ENCODE peak calls at places on chromosomes 5 and 9, in seven cellular contexts. C is tibial artery, J is AG04450, A is stomach, T is fibroblast of pulmonary artery, F is AG04449, Z is astrocyte of the spinal cord. S is an unnamed sample.

GRCh38 chr5:146796911-146797310 is 81.6 kb downstream of the PPP2R2B start:
- DNase-seq in C (no peak), J (no peak), A (no peak), T (no peak), F (no peak), Z (no peak), S (no peak)

GRCh38 chr9:91192379-91192775 is 169.3 kb downstream of the AUH start:
- DNase-seq in C (no peak), J (no peak), A (no peak), T (no peak), F (no peak), Z (no peak), S (no peak)

GRCh38 chr5:170974487-170974886 is 112.7 kb downstream of the RANBP17 start:
- DNase-seq in C (no peak), J (no peak), A (no peak), T (no peak), F (no peak), Z (no peak), S (no peak)

GRCh38 chr9:114377046-114377445 is 10.7 kb downstream of the AKNA start:
- DNase-seq in C (no peak), J (no peak), A (no peak), T (no peak), F (no peak), Z (no peak), S (no peak)

GRCh38 chr5:79420248-79420647 is 93.7 kb downstream of the HOMER1 start:
- DNase-seq in C (no peak), J (no peak), A (no peak), T (no peak), F (no peak), Z (no peak), S (no peak)

GRCh38 chr9:98599566-98599965 is 109.2 kb downstream of the GABBR2 start:
- DNase-seq in C (no peak), J (no peak), A (no peak), T (no peak), F (no peak), Z (no peak), S (no peak)

GRCh38 chr9:95017661-95018060 is 291.2 kb downstream of the AOPEP start:
- DNase-seq in C (no peak), J (no peak), A (no peak), T (no peak), F (no peak), Z (no peak), S (no peak)

GRCh38 chr9:91427873-91428272 is 4.2 kb upstream of the NFIL3 start:
- DNase-seq in C (no peak), J (no peak), A (no peak), T (peak), F (no peak), Z (peak), S (peak)

GRCh38 chr5:22372376-22372775 is 480.8 kb downstream of the CDH12 start:
- DNase-seq in C (no peak), J (peak), A (no peak), T (peak), F (no peak), Z (peak), S (no peak)

GRCh38 chr9:85347541-85347940 is 394.2 kb downstream of the AGTPBP1 start:
- DNase-seq in C (no peak), J (no peak), A (no peak), T (no peak), F (no peak), Z (no peak), S (no peak)

GRCh38 chr5:138905541-138905940 is 30.4 kb upstream of the LRRTM2 start:
- DNase-seq in C (no peak), J (peak), A (no peak), T (peak), F (peak), Z (peak), S (no peak)

GRCh38 chr5:35430381-35431162 is 187.1 kb upstream of the SPEF2 start:
- DNase-seq in C (no peak), J (no peak), A (no peak), T (no peak), F (no peak), Z (no peak), S (no peak)

GRCh38 chr5:68344447-68345111 is 129.0 kb downstream of the PIK3R1 start:
- DNase-seq in C (no peak), J (no peak), A (no peak), T (peak), F (no peak), Z (peak), S (no peak)

GRCh38 chr9:121271368-121272351 is 3.7 kb downstream of the GSN start:
- DNase-seq in C (peak), J (no peak), A (no peak), T (peak), F (peak), Z (peak), S (peak)

GRCh38 chr5:34022131-34022705 is 14.4 kb upstream of the AMACR start:
- DNase-seq in C (no peak), J (no peak), A (no peak), T (peak), F (no peak), Z (peak), S (no peak)

GRCh38 chr5:148376198-148376597 is 7.6 kb upstream of the FBXO38 start:
- DNase-seq in C (no peak), J (no peak), A (no peak), T (no peak), F (no peak), Z (no peak), S (no peak)

GRCh38 chr9:91891915-91892314 is 58.1 kb downstream of the ROR2 start:
- DNase-seq in C (no peak), J (no peak), A (no peak), T (no peak), F (no peak), Z (no peak), S (no peak)

GRCh38 chr9:89655990-89656657 is 51.3 kb downstream of the GADD45G start:
- DNase-seq in C (no peak), J (no peak), A (no peak), T (no peak), F (no peak), Z (no peak), S (no peak)

GRCh38 chr5:67693956-67694564 is 497.5 kb upstream of the CD180 start:
- DNase-seq in C (peak), J (no peak), A (peak), T (peak), F (no peak), Z (peak), S (no peak)

GRCh38 chr5:28301676-28302075 is 1263.3 kb upstream of the CDH9 start:
- DNase-seq in C (no peak), J (no peak), A (no peak), T (peak), F (no peak), Z (peak), S (peak)

GRCh38 chr5:145479862-145480261 is 355.3 kb downstream of the PRELID2 start:
- DNase-seq in C (no peak), J (no peak), A (no peak), T (peak), F (no peak), Z (no peak), S (no peak)

GRCh38 chr5:168477060-168477459 is 9.2 kb upstream of the RARS1 start:
- DNase-seq in C (no peak), J (peak), A (no peak), T (peak), F (no peak), Z (peak), S (peak)

GRCh38 chr5:134524826-134525686 is at the start of gene JADE2:
- DNase-seq in C (peak), J (no peak), A (peak), T (peak), F (no peak), Z (peak), S (no peak)
- TF ChIP-seq CTCF in C (no peak), J (no peak), A (no peak), T (peak), F (peak), Z (peak), S (no peak)

GRCh38 chr5:177600458-177601018 is 606 bp downstream of the B4GALT7 start:
- DNase-seq in C (no peak), J (no peak), A (no peak), T (peak), F (no peak), Z (peak), S (no peak)
- H3K4me3 ChIP-seq in C (peak), J (peak), A (peak), T (peak), F (peak), Z (peak), S (peak)

GRCh38 chr9:133700861-133701320 is 37.3 kb downstream of the SARDH start:
- DNase-seq in C (no peak), J (no peak), A (no peak), T (peak), F (no peak), Z (peak), S (no peak)

GRCh38 chr9:133703571-133704399 is 34.4 kb downstream of the SARDH start:
- DNase-seq in C (no peak), J (no peak), A (no peak), T (no peak), F (no peak), Z (no peak), S (no peak)

GRCh38 chr9:133702798-133703570 is 35.2 kb downstream of the SARDH start:
- DNase-seq in C (no peak), J (no peak), A (no peak), T (no peak), F (no peak), Z (no peak), S (no peak)

GRCh38 chr9:133701321-133701980 is 36.7 kb downstream of the SARDH start:
- DNase-seq in C (no peak), J (no peak), A (no peak), T (no peak), F (no peak), Z (no peak), S (no peak)

DNA sequence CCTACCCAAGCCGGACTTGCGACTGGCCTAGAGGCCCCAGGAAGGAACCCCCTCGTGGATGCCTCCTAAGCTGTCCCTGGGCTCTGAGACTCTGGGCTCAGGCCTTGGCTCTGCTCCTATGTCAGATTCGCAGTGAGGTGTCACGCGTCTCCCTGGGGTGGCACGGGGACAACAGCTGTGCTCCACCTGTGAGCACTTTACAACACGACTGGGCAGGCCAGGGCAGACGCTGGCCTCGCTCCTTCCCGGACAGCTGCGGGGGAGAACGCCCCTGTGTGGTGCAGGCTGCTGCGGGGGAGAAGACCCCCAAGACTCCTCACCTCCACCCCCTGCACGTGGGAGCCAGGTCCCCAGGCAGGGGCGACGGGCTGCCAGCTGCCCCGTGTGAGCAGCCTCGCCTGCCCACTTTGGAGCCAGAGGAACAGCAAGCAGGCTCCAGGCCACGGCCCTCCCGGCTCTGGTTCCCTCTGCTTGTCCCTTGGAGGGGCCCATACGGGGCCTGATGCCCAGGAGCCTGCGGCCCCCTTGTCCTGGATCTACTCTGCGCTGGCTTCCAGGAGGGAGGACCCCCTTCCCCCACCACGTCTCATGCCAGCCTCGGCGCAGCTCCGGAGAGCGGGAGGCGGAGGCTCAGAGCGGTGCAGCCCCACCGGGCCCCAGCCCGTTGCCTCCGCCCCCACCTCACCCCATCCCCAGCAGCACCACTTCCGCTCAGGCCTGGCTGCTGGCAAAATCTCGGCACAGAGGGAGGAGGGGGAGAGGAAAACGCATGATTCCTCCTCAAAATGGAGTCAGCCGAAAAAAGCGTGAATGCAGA is 36.0 kb downstream of the SARDH start:
- DNase-seq in C (no peak), J (no peak), A (no peak), T (peak), F (no peak), Z (no peak), S (no peak)
- TF ChIP-seq CTCF in C (no peak), J (no peak), A (no peak), T (no peak), F (no peak), Z (no peak), S (no peak)

GRCh38 chr5:115815006-115815692 is 1.3 kb downstream of the CDO1 start:
- DNase-seq in C (no peak), J (no peak), A (no peak), T (no peak), F (no peak), Z (peak), S (no peak)
- H3K4me3 ChIP-seq in C (peak), J (no peak), A (peak), T (peak), F (peak), Z (peak), S (peak)

GRCh38 chr5:130549884-130550552 is 615.0 kb downstream of the HINT1 start:
- DNase-seq in C (no peak), J (no peak), A (no peak), T (peak), F (no peak), Z (peak), S (peak)

GRCh38 chr5:130550553-130550940 is 614.5 kb downstream of the HINT1 start:
- DNase-seq in C (no peak), J (no peak), A (no peak), T (no peak), F (no peak), Z (no peak), S (no peak)

GRCh38 chr5:130555429-130555828 is 609.6 kb downstream of the HINT1 start:
- DNase-seq in C (no peak), J (no peak), A (no peak), T (no peak), F (no peak), Z (no peak), S (no peak)
- TF ChIP-seq CTCF in C (no peak), J (no peak), A (no peak), T (no peak), F (no peak), Z (no peak), S (no peak)

GRCh38 chr9:14351206-14351605 is 37.3 kb upstream of the NFIB start:
- DNase-seq in C (no peak), J (no peak), A (no peak), T (no peak), F (no peak), Z (no peak), S (no peak)

GRCh38 chr9:14349141-14349817 is 35.3 kb upstream of the NFIB start:
- DNase-seq in C (no peak), J (no peak), A (no peak), T (peak), F (no peak), Z (peak), S (no peak)

GRCh38 chr9:14350766-14351165 is 36.8 kb upstream of the NFIB start:
- DNase-seq in C (peak), J (no peak), A (no peak), T (peak), F (no peak), Z (no peak), S (no peak)

GRCh38 chr9:14348241-14349140 is 34.5 kb upstream of the NFIB start:
- DNase-seq in C (no peak), J (no peak), A (no peak), T (peak), F (no peak), Z (peak), S (no peak)

GRCh38 chr9:14349818-14350333 is 35.9 kb upstream of the NFIB start:
- DNase-seq in C (no peak), J (no peak), A (no peak), T (no peak), F (no peak), Z (peak), S (no peak)
- H3K4me3 ChIP-seq in C (peak), J (no peak), A (peak), T (peak), F (no peak), Z (no peak), S (peak)

GRCh38 chr5:52620315-52620714 is 167.4 kb upstream of the ITGA1 start:
- DNase-seq in C (no peak), J (no peak), A (no peak), T (no peak), F (no peak), Z (no peak), S (no peak)
- TF ChIP-seq CTCF in C (no peak), J (no peak), A (no peak), T (no peak), F (no peak), Z (no peak), S (no peak)

DNA sequence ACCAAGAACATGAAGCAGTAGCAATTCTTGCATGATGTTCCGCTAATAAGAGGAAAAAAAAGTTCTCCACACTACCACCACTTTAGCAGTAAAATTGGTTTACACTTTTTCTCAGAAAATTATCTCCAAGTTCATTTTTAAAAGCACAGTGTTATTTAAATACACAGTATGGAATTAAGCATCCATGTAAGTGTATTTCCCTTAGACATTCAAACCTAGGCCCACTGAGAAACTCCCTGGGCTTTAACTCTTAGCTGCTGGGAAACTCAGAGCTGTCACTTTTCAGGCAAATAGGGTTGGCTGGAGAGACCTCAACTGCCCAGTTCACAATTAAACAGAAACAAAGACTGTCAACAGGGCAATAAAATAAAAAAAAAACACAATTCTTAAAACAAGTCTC is 2.7 kb downstream of the GNAQ start:
- DNase-seq in C (no peak), J (no peak), A (no peak), T (no peak), F (no peak), Z (no peak), S (no peak)
- H3K4me3 ChIP-seq in C (peak), J (peak), A (peak), T (peak), F (peak), Z (peak), S (peak)

S was measured in astrocyte of the cerebellum.